ENCODE peak calls at places on chromosomes 12 and 14, in five cellular contexts. One of them, this sample, is unnamed. For H3K4me1, the result is how much of the 10 kb centered on the place peaks cover.

GRCh38 chr14:51368721-51369163 is 128.7 kb downstream of the TMX1 start:
- DNase-seq in transverse colon: no peak
- DNase-seq in Peyer's patch: no peak
- DNase-seq in heart left ventricle: peak
- DNase-seq in thoracic aorta: no peak
- DNase-seq in this sample: no peak

GRCh38 chr12:109734219-109735000 is 20.8 kb downstream of the FAM222A start:
- DNase-seq in thoracic aorta: no peak
- DNase-seq in transverse colon: peak
- DNase-seq in heart left ventricle: peak
- DNase-seq in Peyer's patch: peak
- DNase-seq in this sample: peak

GRCh38 chr12:24228980-24229730 is 279.7 kb upstream of the SOX5 start:
- DNase-seq in thoracic aorta: no peak
- DNase-seq in heart left ventricle: no peak
- DNase-seq in Peyer's patch: no peak
- DNase-seq in transverse colon: no peak
- DNase-seq in this sample: no peak

GRCh38 chr14:61653507-61653906 is 41.8 kb upstream of the HIF1A start:
- DNase-seq in heart left ventricle: peak
- DNase-seq in Peyer's patch: no peak
- DNase-seq in transverse colon: no peak
- DNase-seq in thoracic aorta: no peak
- DNase-seq in this sample: no peak

GRCh38 chr12:89059721-89060120 is 292.6 kb downstream of the DUSP6 start:
- DNase-seq in transverse colon: no peak
- DNase-seq in thoracic aorta: no peak
- DNase-seq in Peyer's patch: no peak
- DNase-seq in heart left ventricle: no peak
- DNase-seq in this sample: no peak

GRCh38 chr14:98692832-98693231 is 579.2 kb downstream of the BCL11B start:
- DNase-seq in thoracic aorta: no peak
- DNase-seq in Peyer's patch: no peak
- DNase-seq in heart left ventricle: no peak
- DNase-seq in transverse colon: no peak
- DNase-seq in this sample: no peak

GRCh38 chr12:101243616-101244015 is 33.6 kb upstream of the SLC5A8 start:
- DNase-seq in transverse colon: no peak
- DNase-seq in heart left ventricle: no peak
- DNase-seq in thoracic aorta: no peak
- DNase-seq in Peyer's patch: no peak
- DNase-seq in this sample: no peak

GRCh38 chr12:125186471-125187147 is 121.4 kb downstream of the AACS start:
- DNase-seq in heart left ventricle: no peak
- DNase-seq in transverse colon: no peak
- DNase-seq in thoracic aorta: no peak
- DNase-seq in Peyer's patch: no peak
- DNase-seq in this sample: no peak

GRCh38 chr12:49655595-49656236 is 32.4 kb downstream of the PRPF40B start:
- DNase-seq in Peyer's patch: no peak
- DNase-seq in heart left ventricle: no peak
- DNase-seq in thoracic aorta: no peak
- DNase-seq in transverse colon: no peak
- DNase-seq in this sample: peak

GRCh38 chr12:49110191-49111155 is at the start of gene LMBR1L:
- DNase-seq in heart left ventricle: peak
- DNase-seq in thoracic aorta: peak
- DNase-seq in Peyer's patch: peak
- DNase-seq in transverse colon: peak
- DNase-seq in this sample: peak

GRCh38 chr14:86541969-86542368 is 1012.0 kb downstream of the FLRT2 start:
- DNase-seq in thoracic aorta: no peak
- DNase-seq in Peyer's patch: no peak
- DNase-seq in transverse colon: no peak
- DNase-seq in heart left ventricle: no peak
- DNase-seq in this sample: no peak

GRCh38 chr14:97416550-97416949 is 619.4 kb downstream of the VRK1 start:
- DNase-seq in heart left ventricle: no peak
- DNase-seq in transverse colon: no peak
- DNase-seq in thoracic aorta: no peak
- DNase-seq in Peyer's patch: no peak
- DNase-seq in this sample: no peak

GRCh38 chr14:103483600-103483999 is 39.0 kb downstream of the CKB start:
- DNase-seq in transverse colon: no peak
- DNase-seq in Peyer's patch: no peak
- DNase-seq in thoracic aorta: no peak
- DNase-seq in heart left ventricle: no peak
- DNase-seq in this sample: no peak

GRCh38 chr14:48261436-48261835 is 586.0 kb upstream of the MDGA2 start:
- DNase-seq in heart left ventricle: no peak
- DNase-seq in transverse colon: no peak
- DNase-seq in Peyer's patch: no peak
- DNase-seq in thoracic aorta: no peak
- DNase-seq in this sample: no peak

GRCh38 chr12:24899503-24900098 is 49.3 kb downstream of the BCAT1 start:
- DNase-seq in thoracic aorta: no peak
- DNase-seq in Peyer's patch: no peak
- DNase-seq in transverse colon: no peak
- DNase-seq in heart left ventricle: no peak
- DNase-seq in this sample: no peak

GRCh38 chr14:100542619-100543205 is 44.5 kb downstream of the BEGAIN start:
- DNase-seq in Peyer's patch: no peak
- DNase-seq in transverse colon: no peak
- DNase-seq in heart left ventricle: no peak
- DNase-seq in thoracic aorta: no peak
- DNase-seq in this sample: peak

GRCh38 chr12:68106160-68106559 is 53.4 kb downstream of the IFNG start:
- DNase-seq in thoracic aorta: no peak
- DNase-seq in transverse colon: no peak
- DNase-seq in heart left ventricle: no peak
- DNase-seq in Peyer's patch: no peak
- DNase-seq in this sample: no peak

GRCh38 chr12:131076791-131077747 is 123.4 kb downstream of the ADGRD1 start:
- DNase-seq in transverse colon: no peak
- DNase-seq in thoracic aorta: no peak
- DNase-seq in heart left ventricle: peak
- DNase-seq in Peyer's patch: no peak
- DNase-seq in this sample: no peak

DNA sequence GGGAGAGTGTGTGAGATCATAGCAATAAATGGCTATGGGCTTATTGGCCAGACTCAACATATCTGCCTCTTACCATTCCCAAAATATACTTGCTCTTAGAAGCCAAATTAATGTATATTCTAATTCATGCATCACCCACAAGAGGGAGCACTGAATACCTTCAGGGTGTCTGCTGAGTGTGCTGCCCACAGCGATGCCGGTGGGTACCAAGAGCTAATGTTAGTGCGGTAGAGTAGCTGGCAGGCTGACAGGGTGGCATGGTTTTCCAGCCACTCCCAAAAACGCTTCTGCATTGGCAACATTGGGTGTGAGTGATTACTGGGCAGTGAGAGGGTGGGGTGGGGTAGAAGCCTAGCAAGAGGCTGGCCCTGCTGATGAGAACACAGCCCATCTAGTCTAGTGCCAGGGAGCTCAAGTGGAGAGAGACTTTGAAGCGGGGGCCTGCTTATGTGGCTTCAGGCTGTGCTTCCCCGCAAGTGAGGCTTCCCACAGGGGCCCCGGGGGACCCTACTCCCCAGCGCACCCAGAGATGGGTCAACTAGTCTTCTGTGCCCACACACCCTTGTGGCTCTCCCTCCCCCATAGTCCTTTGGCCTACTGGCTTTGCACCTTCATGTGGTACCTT is 9.2 kb upstream of the PLEKHD1 start:
- DNase-seq in transverse colon: no peak
- DNase-seq in heart left ventricle: no peak
- DNase-seq in Peyer's patch: no peak
- DNase-seq in thoracic aorta: no peak
- DNase-seq in this sample: no peak
- TF ChIP-seq CTCF in transverse colon: peak
- TF ChIP-seq CTCF in heart left ventricle: no peak
- TF ChIP-seq CTCF in Peyer's patch: peak
- TF ChIP-seq CTCF in thoracic aorta: no peak
- TF ChIP-seq CTCF in this sample: no peak

DNA sequence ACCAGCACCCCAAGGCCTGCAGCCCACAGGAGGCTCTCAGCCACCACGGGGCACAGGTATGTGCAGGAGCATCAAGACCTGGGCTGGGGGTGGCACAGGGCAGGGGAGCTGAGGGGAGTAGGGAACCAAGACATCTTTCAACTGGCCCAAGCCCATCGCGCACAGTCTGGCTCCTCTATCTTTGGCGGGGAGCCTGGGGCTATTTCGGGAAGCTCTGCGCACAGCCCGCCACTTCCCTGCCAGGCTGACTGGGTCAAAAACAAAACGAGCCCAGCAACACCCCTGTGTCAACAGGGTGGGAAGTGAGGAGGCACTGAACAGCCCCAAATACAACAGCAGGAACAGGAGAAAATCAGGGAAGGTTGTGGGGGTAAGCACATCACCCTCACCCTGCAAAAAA is 83.9 kb downstream of the ARL6IP4 start:
- DNase-seq in transverse colon: peak
- DNase-seq in heart left ventricle: peak
- DNase-seq in Peyer's patch: no peak
- DNase-seq in thoracic aorta: no peak
- DNase-seq in this sample: no peak
- H3K4me1 ChIP-seq in transverse colon: under half
- H3K4me1 ChIP-seq in heart left ventricle: half or more
- H3K4me1 ChIP-seq in Peyer's patch: under half
- H3K4me1 ChIP-seq in thoracic aorta: half or more
- H3K4me1 ChIP-seq in this sample: under half

GRCh38 chr14:76267322-76268012 is 108.5 kb upstream of the ESRRB start:
- DNase-seq in Peyer's patch: peak
- DNase-seq in thoracic aorta: no peak
- DNase-seq in transverse colon: peak
- DNase-seq in heart left ventricle: peak
- DNase-seq in this sample: no peak
- TF ChIP-seq CTCF in Peyer's patch: no peak
- TF ChIP-seq CTCF in thoracic aorta: peak
- TF ChIP-seq CTCF in transverse colon: no peak
- TF ChIP-seq CTCF in heart left ventricle: no peak
- TF ChIP-seq CTCF in this sample: no peak

GRCh38 chr12:108714866-108715265 is 16.5 kb downstream of the CORO1C start:
- DNase-seq in thoracic aorta: no peak
- DNase-seq in Peyer's patch: no peak
- DNase-seq in heart left ventricle: no peak
- DNase-seq in transverse colon: no peak
- DNase-seq in this sample: no peak
- H3K4me1 ChIP-seq in thoracic aorta: half or more
- H3K4me1 ChIP-seq in Peyer's patch: under half
- H3K4me1 ChIP-seq in heart left ventricle: half or more
- H3K4me1 ChIP-seq in transverse colon: under half
- H3K4me1 ChIP-seq in this sample: under half

GRCh38 chr14:70894868-70895267 is 12.4 kb upstream of the PCNX1 start:
- DNase-seq in Peyer's patch: no peak
- DNase-seq in transverse colon: no peak
- DNase-seq in heart left ventricle: no peak
- DNase-seq in thoracic aorta: no peak
- DNase-seq in this sample: no peak
- TF ChIP-seq CTCF in Peyer's patch: no peak
- TF ChIP-seq CTCF in transverse colon: no peak
- TF ChIP-seq CTCF in heart left ventricle: no peak
- TF ChIP-seq CTCF in thoracic aorta: no peak
- TF ChIP-seq CTCF in this sample: no peak

GRCh38 chr12:51871918-51872688 is 15.8 kb upstream of the ANKRD33 start:
- DNase-seq in Peyer's patch: no peak
- DNase-seq in thoracic aorta: no peak
- DNase-seq in transverse colon: peak
- DNase-seq in heart left ventricle: no peak
- DNase-seq in this sample: no peak

GRCh38 chr12:51869931-51870330 is 18.0 kb upstream of the ANKRD33 start:
- DNase-seq in Peyer's patch: no peak
- DNase-seq in heart left ventricle: no peak
- DNase-seq in thoracic aorta: no peak
- DNase-seq in transverse colon: no peak
- DNase-seq in this sample: no peak

GRCh38 chr12:51872689-51872981 is 15.3 kb upstream of the ANKRD33 start:
- DNase-seq in transverse colon: no peak
- DNase-seq in heart left ventricle: no peak
- DNase-seq in thoracic aorta: no peak
- DNase-seq in Peyer's patch: no peak
- DNase-seq in this sample: no peak

GRCh38 chr12:51869490-51869865 is 18.4 kb upstream of the ANKRD33 start:
- DNase-seq in thoracic aorta: no peak
- DNase-seq in Peyer's patch: no peak
- DNase-seq in heart left ventricle: no peak
- DNase-seq in transverse colon: no peak
- DNase-seq in this sample: no peak

DNA sequence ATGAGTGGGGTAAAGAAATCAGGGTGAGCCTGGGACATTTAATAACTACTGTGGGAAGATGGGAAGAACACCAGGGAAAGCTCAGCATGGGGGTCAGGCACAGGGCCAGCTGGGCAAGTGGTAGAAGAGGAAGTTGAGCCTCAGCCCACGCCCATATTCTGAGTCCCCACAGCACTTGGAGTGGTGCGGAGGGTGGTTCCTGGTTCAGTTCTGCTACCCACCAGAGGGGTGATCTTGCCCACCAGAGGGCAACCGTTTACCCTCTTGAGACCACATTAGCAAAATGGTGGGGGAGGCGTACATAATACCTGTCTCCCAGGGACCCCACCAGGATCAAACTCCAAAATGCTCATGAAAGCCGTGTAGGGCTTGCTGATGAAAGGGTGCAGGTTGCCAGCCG is 16.8 kb upstream of the ANKRD33 start:
- DNase-seq in thoracic aorta: no peak
- DNase-seq in transverse colon: no peak
- DNase-seq in heart left ventricle: no peak
- DNase-seq in Peyer's patch: no peak
- DNase-seq in this sample: no peak
- H3K4me1 ChIP-seq in thoracic aorta: under half
- H3K4me1 ChIP-seq in transverse colon: under half
- H3K4me1 ChIP-seq in heart left ventricle: under half
- H3K4me1 ChIP-seq in Peyer's patch: under half
- H3K4me1 ChIP-seq in this sample: under half

GRCh38 chr14:28701733-28702132 is 64.9 kb upstream of the FOXG1 start:
- DNase-seq in transverse colon: no peak
- DNase-seq in thoracic aorta: no peak
- DNase-seq in Peyer's patch: no peak
- DNase-seq in heart left ventricle: no peak
- DNase-seq in this sample: no peak
- TF ChIP-seq CTCF in transverse colon: no peak
- TF ChIP-seq CTCF in thoracic aorta: no peak
- TF ChIP-seq CTCF in Peyer's patch: no peak
- TF ChIP-seq CTCF in heart left ventricle: no peak
- TF ChIP-seq CTCF in this sample: no peak

This sample was measured in spleen.